ENCODE peak calls at places on chromosome 7, in eight cellular contexts. S, L, Y, E, X, N, H and I are unnamed samples.

GRCh38 chr7:132760873-132761272 is 184.6 kb upstream of the PLXNA4 start:
- DNase-seq in S (no peak), N (no peak), E (no peak), L (no peak), H (no peak), Y (no peak), X (no peak), I (no peak)

GRCh38 chr7:92276486-92276885 is 30.7 kb downstream of the ANKIB1 start:
- DNase-seq in N (peak), E (no peak), Y (no peak), S (no peak), H (no peak), L (no peak), X (no peak), I (no peak)

GRCh38 chr7:81604808-81605174 is 165.1 kb downstream of the HGF start:
- DNase-seq in H (no peak), X (no peak), E (no peak), S (no peak), N (no peak), Y (no peak), L (no peak), I (no peak)

GRCh38 chr7:108059526-108059925 is 56.6 kb upstream of the LAMB1 start:
- DNase-seq in S (no peak), L (no peak), Y (no peak), X (no peak), N (no peak), H (no peak), E (no peak), I (no peak)

GRCh38 chr7:44654255-44654791 is 47.9 kb downstream of the OGDH start:
- DNase-seq in S (no peak), E (no peak), N (peak), H (no peak), X (no peak), L (no peak), Y (no peak), I (no peak)

GRCh38 chr7:84638339-84638697 is 443.7 kb upstream of the SEMA3A start:
- DNase-seq in X (no peak), N (no peak), E (no peak), L (no peak), Y (no peak), S (no peak), H (no peak), I (no peak)

GRCh38 chr7:94763268-94763667 is 107.3 kb upstream of the SGCE start:
- DNase-seq in L (no peak), X (no peak), Y (no peak), N (no peak), H (no peak), E (no peak), S (no peak), I (no peak)

GRCh38 chr7:25148772-25149575 is 23.9 kb upstream of the CYCS start:
- DNase-seq in S (no peak), N (no peak), X (no peak), H (no peak), Y (no peak), E (no peak), L (peak), I (no peak)

GRCh38 chr7:111763221-111763791 is 201.0 kb upstream of the IMMP2L start:
- DNase-seq in N (peak), X (no peak), E (peak), S (no peak), Y (peak), L (peak), H (peak), I (peak)

GRCh38 chr7:81079736-81080135 is 160.9 kb upstream of the SEMA3C start:
- DNase-seq in N (no peak), Y (peak), E (no peak), S (no peak), X (no peak), H (no peak), L (no peak), I (no peak)

GRCh38 chr7:80775481-80775880 is 137.0 kb downstream of the CD36 start:
- DNase-seq in N (no peak), S (no peak), Y (peak), E (no peak), L (no peak), X (no peak), H (no peak), I (no peak)

GRCh38 chr7:51459809-51460208 is 143.2 kb upstream of the COBL start:
- DNase-seq in Y (no peak), E (no peak), S (no peak), H (no peak), L (no peak), N (no peak), X (no peak), I (no peak)

GRCh38 chr7:137881607-137882260 is 35.0 kb upstream of the DGKI start:
- DNase-seq in X (no peak), L (no peak), S (no peak), H (no peak), N (no peak), E (no peak), Y (no peak), I (no peak)

GRCh38 chr7:26618458-26618857 is 245.9 kb downstream of the SKAP2 start:
- DNase-seq in L (no peak), N (no peak), Y (no peak), H (no peak), S (no peak), X (no peak), E (peak), I (no peak)

GRCh38 chr7:76315372-76315771 is 12.9 kb downstream of the HSPB1 start:
- DNase-seq in E (no peak), H (no peak), N (peak), X (peak), Y (no peak), S (no peak), L (no peak), I (no peak)

GRCh38 chr7:105820667-105821066 is 55.7 kb downstream of the ATXN7L1 start:
- DNase-seq in X (no peak), E (no peak), S (no peak), Y (no peak), L (no peak), H (no peak), N (no peak), I (no peak)

GRCh38 chr7:27179030-27179429 is 4.9 kb upstream of the HOXA10 start:
- DNase-seq in S (no peak), X (no peak), Y (no peak), N (no peak), E (peak), L (peak), H (no peak), I (no peak)

GRCh38 chr7:90512841-90513254 is 43.4 kb downstream of the PTTG1IP2 start:
- DNase-seq in E (no peak), N (no peak), X (no peak), L (no peak), H (no peak), Y (no peak), S (no peak), I (no peak)

GRCh38 chr7:29337628-29338116 is 143.1 kb downstream of the CHN2 start:
- DNase-seq in E (no peak), S (no peak), N (no peak), X (no peak), Y (peak), H (no peak), L (no peak), I (no peak)

GRCh38 chr7:70474639-70475234 is 657.2 kb upstream of the GALNT17 start:
- DNase-seq in L (no peak), H (peak), X (no peak), N (no peak), Y (no peak), E (no peak), S (no peak), I (no peak)

GRCh38 chr7:100171087-100171681 is 2.8 kb upstream of the GAL3ST4 start:
- DNase-seq in H (no peak), S (no peak), E (no peak), N (peak), Y (no peak), X (no peak), L (no peak), I (no peak)

GRCh38 chr7:137715101-137715500 is 131.7 kb downstream of the DGKI start:
- DNase-seq in E (no peak), X (no peak), H (no peak), N (no peak), L (no peak), S (no peak), Y (peak), I (no peak)